ENCODE peak calls at places on chromosomes 6 and 20, in five cellular contexts. One of them, this sample, is unnamed.

GRCh38 chr20:62898970-62899632 is 27.2 kb downstream of the DIDO1 start:
- DNase-seq in PC-3: no peak
- DNase-seq in Peyer's patch: no peak
- DNase-seq in fibroblast of pulmonary artery: no peak
- DNase-seq in AG04449: no peak
- DNase-seq in this sample: no peak

GRCh38 chr6:144899161-144899560 is 614.0 kb downstream of the UTRN start:
- DNase-seq in PC-3: peak; percentile 45
- DNase-seq in fibroblast of pulmonary artery: peak; percentile 56
- DNase-seq in AG04449: peak; percentile 90
- DNase-seq in Peyer's patch: no peak
- DNase-seq in this sample: peak; percentile 63

GRCh38 chr20:62364911-62365736 is 2.0 kb downstream of the LAMA5 start:
- DNase-seq in Peyer's patch: no peak
- DNase-seq in PC-3: no peak
- DNase-seq in fibroblast of pulmonary artery: no peak
- DNase-seq in AG04449: no peak
- DNase-seq in this sample: no peak

GRCh38 chr6:72826744-72827438 is 205.0 kb downstream of the KCNQ5 start:
- DNase-seq in PC-3: peak; percentile 86
- DNase-seq in AG04449: no peak
- DNase-seq in Peyer's patch: no peak
- DNase-seq in fibroblast of pulmonary artery: peak; percentile 88
- DNase-seq in this sample: peak; percentile 26

GRCh38 chr6:170052991-170053821 is 237.7 kb downstream of the DLL1 start:
- DNase-seq in fibroblast of pulmonary artery: no peak
- DNase-seq in PC-3: no peak
- DNase-seq in AG04449: no peak
- DNase-seq in Peyer's patch: peak; percentile 42
- DNase-seq in this sample: no peak

GRCh38 chr20:4369798-4370124 is 351.9 kb upstream of the PRND start:
- DNase-seq in Peyer's patch: no peak
- DNase-seq in PC-3: no peak
- DNase-seq in AG04449: no peak
- DNase-seq in fibroblast of pulmonary artery: peak; percentile 8
- DNase-seq in this sample: no peak

GRCh38 chr6:3032986-3033385 is 33.3 kb downstream of the NQO2 start:
- DNase-seq in fibroblast of pulmonary artery: peak; percentile 17
- DNase-seq in AG04449: no peak
- DNase-seq in Peyer's patch: peak; percentile 81
- DNase-seq in PC-3: no peak
- DNase-seq in this sample: no peak

GRCh38 chr6:27545271-27546046 is 72.6 kb upstream of the ZNF184 start:
- DNase-seq in fibroblast of pulmonary artery: peak; percentile 64
- DNase-seq in AG04449: no peak
- DNase-seq in PC-3: no peak
- DNase-seq in Peyer's patch: no peak
- DNase-seq in this sample: peak; percentile 41

GRCh38 chr6:78910611-78911134 is 43.3 kb downstream of the IRAK1BP1 start:
- DNase-seq in fibroblast of pulmonary artery: peak; percentile 8
- DNase-seq in PC-3: no peak
- DNase-seq in AG04449: no peak
- DNase-seq in Peyer's patch: peak; percentile 47
- DNase-seq in this sample: peak; percentile 11

GRCh38 chr6:21240709-21241108 is 352.8 kb upstream of the SOX4 start:
- DNase-seq in fibroblast of pulmonary artery: peak; percentile 79
- DNase-seq in AG04449: no peak
- DNase-seq in PC-3: no peak
- DNase-seq in Peyer's patch: no peak
- DNase-seq in this sample: peak; percentile 55

GRCh38 chr6:92587521-92587920 is 831.8 kb downstream of the EPHA7 start:
- DNase-seq in fibroblast of pulmonary artery: no peak
- DNase-seq in PC-3: peak; percentile 83
- DNase-seq in Peyer's patch: no peak
- DNase-seq in AG04449: no peak
- DNase-seq in this sample: no peak

GRCh38 chr6:13484138-13484708 is 3.2 kb downstream of the GFOD1 start:
- DNase-seq in PC-3: peak; percentile 44
- DNase-seq in AG04449: no peak
- DNase-seq in fibroblast of pulmonary artery: no peak
- DNase-seq in Peyer's patch: peak; percentile 63
- DNase-seq in this sample: no peak

GRCh38 chr20:44302026-44302669 is 8.9 kb downstream of the FITM2 start:
- DNase-seq in AG04449: no peak
- DNase-seq in fibroblast of pulmonary artery: no peak
- DNase-seq in Peyer's patch: no peak
- DNase-seq in PC-3: no peak
- DNase-seq in this sample: no peak

GRCh38 chr20:5621305-5621704 is 128.9 kb upstream of the SHLD1 start:
- DNase-seq in fibroblast of pulmonary artery: peak; percentile 51
- DNase-seq in Peyer's patch: no peak
- DNase-seq in PC-3: no peak
- DNase-seq in AG04449: no peak
- DNase-seq in this sample: peak; percentile 18

GRCh38 chr6:90907931-90908655 is 321.2 kb upstream of the MAP3K7 start:
- DNase-seq in AG04449: no peak
- DNase-seq in Peyer's patch: no peak
- DNase-seq in fibroblast of pulmonary artery: no peak
- DNase-seq in PC-3: no peak
- DNase-seq in this sample: no peak

GRCh38 chr6:156564128-156564806 is 212.9 kb upstream of the ARID1B start:
- DNase-seq in PC-3: peak; percentile 66
- DNase-seq in fibroblast of pulmonary artery: peak; percentile 71
- DNase-seq in AG04449: no peak
- DNase-seq in Peyer's patch: peak; percentile 91
- DNase-seq in this sample: peak; percentile 61

GRCh38 chr6:74343804-74344203 is 647.8 kb downstream of the CD109 start:
- DNase-seq in AG04449: no peak
- DNase-seq in PC-3: peak; percentile 47
- DNase-seq in Peyer's patch: no peak
- DNase-seq in fibroblast of pulmonary artery: peak; percentile 37
- DNase-seq in this sample: no peak

GRCh38 chr6:81844686-81845085 is 92.2 kb upstream of the TENT5A start:
- DNase-seq in Peyer's patch: no peak
- DNase-seq in AG04449: no peak
- DNase-seq in PC-3: no peak
- DNase-seq in fibroblast of pulmonary artery: peak; percentile 36
- DNase-seq in this sample: peak; percentile 35

GRCh38 chr20:24675651-24676352 is 206.4 kb downstream of the SYNDIG1 start:
- DNase-seq in Peyer's patch: no peak
- DNase-seq in PC-3: no peak
- DNase-seq in fibroblast of pulmonary artery: no peak
- DNase-seq in AG04449: no peak
- DNase-seq in this sample: no peak

GRCh38 chr20:23125625-23126191 is 39.6 kb upstream of the CD93 start:
- DNase-seq in AG04449: peak; percentile 14
- DNase-seq in Peyer's patch: no peak
- DNase-seq in PC-3: no peak
- DNase-seq in fibroblast of pulmonary artery: peak; percentile 75
- DNase-seq in this sample: peak; percentile 93

GRCh38 chr6:15763364-15763763 is 100.5 kb upstream of the DTNBP1 start:
- DNase-seq in Peyer's patch: no peak
- DNase-seq in fibroblast of pulmonary artery: peak; percentile 25
- DNase-seq in PC-3: no peak
- DNase-seq in AG04449: no peak
- DNase-seq in this sample: peak; percentile 49

GRCh38 chr6:1162367-1163275 is 149.3 kb upstream of the FOXQ1 start:
- DNase-seq in Peyer's patch: no peak
- DNase-seq in fibroblast of pulmonary artery: no peak
- DNase-seq in AG04449: no peak
- DNase-seq in PC-3: no peak
- DNase-seq in this sample: peak; percentile 40

GRCh38 chr20:33014336-33015113 is 7.0 kb downstream of the BPIFB2 start:
- DNase-seq in fibroblast of pulmonary artery: no peak
- DNase-seq in AG04449: no peak
- DNase-seq in Peyer's patch: no peak
- DNase-seq in PC-3: no peak
- DNase-seq in this sample: no peak

GRCh38 chr20:64222273-64222672 is 33.3 kb upstream of the PCMTD2 start:
- DNase-seq in Peyer's patch: peak; percentile 54
- DNase-seq in AG04449: no peak
- DNase-seq in PC-3: peak; percentile 28
- DNase-seq in fibroblast of pulmonary artery: peak; percentile 10
- DNase-seq in this sample: no peak

GRCh38 chr6:151044465-151045441 is 179.3 kb downstream of the MTHFD1L start:
- DNase-seq in PC-3: peak; percentile 93
- DNase-seq in fibroblast of pulmonary artery: peak; percentile 93
- DNase-seq in AG04449: peak; percentile 70
- DNase-seq in Peyer's patch: peak; percentile 90
- DNase-seq in this sample: peak; percentile 87

DNA sequence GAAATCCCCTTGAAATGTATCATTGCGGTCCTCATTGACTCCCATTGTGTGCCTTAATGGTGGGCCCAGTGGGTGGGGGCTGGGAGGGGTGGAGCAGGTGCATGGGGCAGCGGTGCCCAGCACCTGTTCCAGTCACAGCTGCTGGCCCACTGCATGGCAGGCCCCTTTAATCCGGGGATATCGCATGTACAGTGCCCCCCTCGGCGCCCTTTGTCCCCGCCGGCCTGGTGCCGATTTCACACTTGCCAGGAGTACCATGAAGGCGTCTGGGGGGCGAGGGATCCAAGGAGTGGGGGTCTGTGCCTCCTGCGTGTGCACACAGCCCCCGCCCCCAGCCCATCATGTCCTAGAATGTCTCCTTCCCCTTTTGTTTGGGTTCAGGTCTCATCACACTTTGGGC is 2.8 kb downstream of the SNAI1 start:
- DNase-seq in fibroblast of pulmonary artery: no peak
- DNase-seq in Peyer's patch: no peak
- DNase-seq in PC-3: no peak
- DNase-seq in AG04449: no peak
- DNase-seq in this sample: no peak
- H3K4me3 ChIP-seq in fibroblast of pulmonary artery: peak overlapping the region; percentile 99
- H3K4me3 ChIP-seq in Peyer's patch: no peak overlapping the region
- H3K4me3 ChIP-seq in PC-3: no peak overlapping the region
- H3K4me3 ChIP-seq in AG04449: peak overlapping the region; percentile 86
- H3K4me3 ChIP-seq in this sample: peak overlapping the region; percentile 86

DNA sequence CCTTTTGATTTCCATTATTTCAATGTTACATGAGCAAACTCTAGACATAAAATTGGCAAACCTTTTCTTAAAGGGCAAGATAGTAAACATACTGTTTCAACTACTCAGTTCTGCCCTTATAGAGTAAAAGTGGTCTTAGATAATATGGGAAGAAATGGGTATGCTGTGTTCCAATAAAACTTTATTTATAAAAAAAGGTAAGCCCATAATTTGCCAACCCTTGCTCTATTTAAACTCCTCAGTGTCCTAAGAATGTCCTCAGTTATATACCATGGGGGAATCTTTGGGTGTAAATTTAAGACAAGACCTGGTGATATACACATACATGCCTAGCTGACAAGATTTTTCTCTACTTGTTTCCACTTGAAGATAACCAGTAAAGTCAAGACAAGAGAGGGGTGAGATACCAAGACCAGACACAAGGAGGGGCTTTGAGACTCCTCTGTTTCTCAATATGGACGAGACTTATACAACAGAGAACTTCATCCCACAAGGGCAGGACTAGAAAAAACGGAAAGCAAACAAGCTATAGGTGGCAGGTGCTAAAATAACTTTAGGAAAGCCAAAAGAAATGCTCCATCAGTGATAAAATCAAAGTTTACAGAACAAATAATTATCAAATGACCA is 10.5 kb downstream of the SNX3 start:
- DNase-seq in fibroblast of pulmonary artery: peak; percentile 46
- DNase-seq in AG04449: no peak
- DNase-seq in PC-3: peak; percentile 21
- DNase-seq in Peyer's patch: no peak
- DNase-seq in this sample: peak; percentile 44
- TF ChIP-seq CTCF in fibroblast of pulmonary artery: peak; percentile 36
- TF ChIP-seq CTCF in AG04449: no peak
- TF ChIP-seq CTCF in PC-3: peak; percentile 44
- TF ChIP-seq CTCF in Peyer's patch: no peak
- TF ChIP-seq CTCF in this sample: peak; percentile 51

GRCh38 chr6:43163899-43164298 is 7.2 kb upstream of the SRF start:
- DNase-seq in AG04449: no peak
- DNase-seq in fibroblast of pulmonary artery: no peak
- DNase-seq in Peyer's patch: no peak
- DNase-seq in PC-3: no peak
- DNase-seq in this sample: no peak

GRCh38 chr6:43159599-43159998 is 11.5 kb upstream of the SRF start:
- DNase-seq in fibroblast of pulmonary artery: no peak
- DNase-seq in PC-3: no peak
- DNase-seq in AG04449: no peak
- DNase-seq in Peyer's patch: no peak
- DNase-seq in this sample: no peak
- H3K4me3 ChIP-seq in fibroblast of pulmonary artery: no peak overlapping the region
- H3K4me3 ChIP-seq in PC-3: no peak overlapping the region
- H3K4me3 ChIP-seq in AG04449: no peak overlapping the region
- H3K4me3 ChIP-seq in Peyer's patch: no peak overlapping the region
- H3K4me3 ChIP-seq in this sample: no peak overlapping the region

GRCh38 chr6:152310371-152310954 is 326.7 kb downstream of the SYNE1 start:
- DNase-seq in Peyer's patch: no peak
- DNase-seq in AG04449: no peak
- DNase-seq in fibroblast of pulmonary artery: no peak
- DNase-seq in PC-3: no peak
- DNase-seq in this sample: no peak

GRCh38 chr6:152316024-152316423 is 321.1 kb downstream of the SYNE1 start:
- DNase-seq in Peyer's patch: no peak
- DNase-seq in AG04449: peak; percentile 72
- DNase-seq in PC-3: no peak
- DNase-seq in fibroblast of pulmonary artery: peak; percentile 91
- DNase-seq in this sample: peak; percentile 66

GRCh38 chr6:152312434-152312833 is 324.7 kb downstream of the SYNE1 start:
- DNase-seq in Peyer's patch: no peak
- DNase-seq in PC-3: no peak
- DNase-seq in fibroblast of pulmonary artery: no peak
- DNase-seq in AG04449: no peak
- DNase-seq in this sample: no peak

GRCh38 chr6:152314483-152314832 is 322.7 kb downstream of the SYNE1 start:
- DNase-seq in Peyer's patch: no peak
- DNase-seq in PC-3: no peak
- DNase-seq in fibroblast of pulmonary artery: no peak
- DNase-seq in AG04449: no peak
- DNase-seq in this sample: no peak

DNA sequence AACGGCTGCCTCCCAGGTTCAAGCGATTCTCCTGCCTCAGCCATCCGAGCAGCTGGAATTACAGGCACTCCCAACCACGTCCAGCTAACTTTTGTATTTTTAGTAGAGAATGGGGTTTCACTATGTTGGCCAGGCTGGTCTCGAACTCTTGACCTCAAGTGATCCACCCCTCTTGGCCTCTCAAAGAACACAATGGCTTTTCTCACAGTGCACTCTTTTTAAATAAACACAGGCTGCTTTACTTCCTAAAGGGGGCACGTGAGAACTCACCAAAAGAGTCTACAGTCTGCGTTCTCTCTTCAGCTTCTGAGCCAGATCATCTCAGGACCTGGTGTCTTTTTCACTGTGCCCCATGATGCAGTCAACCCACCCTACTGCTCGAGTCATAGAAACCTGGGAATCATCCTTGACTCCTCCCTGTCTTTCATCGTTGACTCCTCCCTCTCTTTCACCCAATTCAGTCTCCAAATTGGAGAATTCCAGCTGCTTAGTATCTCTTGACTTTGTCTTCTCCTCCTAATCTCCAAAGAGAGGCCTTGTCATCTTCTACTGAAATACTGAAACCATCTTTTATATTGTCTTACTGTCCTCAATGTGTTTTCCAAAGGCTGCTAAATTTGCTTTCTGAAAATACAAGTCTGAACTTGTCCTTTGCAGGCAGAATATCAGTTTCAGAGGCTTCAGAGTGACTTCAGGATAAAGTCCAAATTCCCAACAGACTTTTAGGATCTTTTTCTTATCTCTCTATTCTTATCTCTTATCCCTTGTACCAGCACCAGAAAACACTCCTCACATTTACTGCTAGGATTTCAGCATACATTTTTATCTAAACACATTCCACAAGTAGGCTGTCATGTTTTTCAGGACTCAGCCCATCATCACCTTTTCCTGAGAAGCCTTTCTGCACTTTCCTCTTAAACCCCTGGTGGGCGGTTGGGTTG is 323.4 kb downstream of the SYNE1 start:
- DNase-seq in PC-3: no peak
- DNase-seq in fibroblast of pulmonary artery: peak; percentile 84
- DNase-seq in AG04449: no peak
- DNase-seq in Peyer's patch: no peak
- DNase-seq in this sample: peak; percentile 86
- TF ChIP-seq CTCF in PC-3: no peak
- TF ChIP-seq CTCF in fibroblast of pulmonary artery: peak; percentile 13
- TF ChIP-seq CTCF in AG04449: no peak
- TF ChIP-seq CTCF in Peyer's patch: no peak
- TF ChIP-seq CTCF in this sample: peak; percentile 29

This sample was measured in fibroblast of villous mesenchyme.